ENCODE peak calls at places on chromosome 6, in ten cellular contexts. Z, S, D, C, B, M, X, Y, L and F are unnamed samples.

GRCh38 chr6:88655586-88655985 is 307.8 kb downstream of the RNGTT start:
- DNase-seq in D (no peak), M (no peak), S (no peak), C (no peak), B (no peak), Y (no peak), X (no peak), L (no peak), Z (no peak), F (no peak)

GRCh38 chr6:127182501-127182900 is 64.0 kb downstream of the RSPO3 start:
- DNase-seq in Z (no peak), L (no peak), D (peak), Y (no peak), S (no peak), B (no peak), M (no peak), C (no peak), X (no peak), F (peak)

GRCh38 chr6:33815854-33816253 is 12.1 kb upstream of the MLN start:
- DNase-seq in M (no peak), B (no peak), Z (no peak), L (peak), Y (no peak), S (no peak), X (no peak), D (no peak), C (peak), F (peak)

GRCh38 chr6:41637179-41638001 is 878 bp upstream of the MDFI start:
- DNase-seq in X (no peak), L (no peak), S (no peak), Y (no peak), C (peak), D (no peak), Z (no peak), M (peak), B (no peak), F (no peak)

GRCh38 chr6:161054876-161055275 is 63.3 kb downstream of the MAP3K4 start:
- DNase-seq in X (peak), Z (no peak), L (no peak), C (peak), S (no peak), Y (no peak), B (no peak), M (no peak), D (no peak), F (no peak)

GRCh38 chr6:79762370-79762769 is 131.2 kb downstream of the SH3BGRL2 start:
- DNase-seq in B (no peak), C (peak), X (peak), M (no peak), D (no peak), Z (no peak), Y (no peak), L (no peak), S (no peak), F (no peak)

GRCh38 chr6:148509152-148509571 is 166.5 kb downstream of the SASH1 start:
- DNase-seq in Z (no peak), X (no peak), B (no peak), M (no peak), L (no peak), C (no peak), D (no peak), Y (no peak), S (no peak), F (peak)

GRCh38 chr6:48117246-48117645 is 6.2 kb upstream of the PTCHD4 start:
- DNase-seq in C (no peak), M (no peak), L (no peak), Y (no peak), Z (no peak), S (no peak), X (no peak), D (no peak), B (no peak), F (no peak)

GRCh38 chr6:138944412-138944811 is 43.6 kb downstream of the REPS1 start:
- DNase-seq in X (peak), L (no peak), Y (no peak), B (peak), S (no peak), Z (no peak), M (no peak), D (peak), C (peak), F (peak)

GRCh38 chr6:111550953-111551352 is 54.7 kb downstream of the TRAF3IP2 start:
- DNase-seq in C (no peak), B (no peak), Y (no peak), S (no peak), Z (no peak), M (no peak), L (no peak), D (no peak), X (no peak), F (no peak)

GRCh38 chr6:33570806-33571636 is 9.1 kb downstream of the BAK1 start:
- DNase-seq in Z (peak), B (no peak), D (peak), S (peak), L (peak), X (no peak), M (peak), Y (peak), C (peak), F (peak)

GRCh38 chr6:108798672-108799355 is 49.4 kb upstream of the ARMC2 start:
- DNase-seq in L (peak), D (no peak), S (no peak), Y (no peak), C (no peak), B (no peak), M (peak), Z (peak), X (no peak), F (peak)

GRCh38 chr6:111080713-111081112 is 6.6 kb upstream of the SLC16A10 start:
- DNase-seq in M (peak), L (no peak), Y (no peak), X (peak), D (no peak), Z (no peak), C (peak), B (peak), S (no peak), F (no peak)

GRCh38 chr6:89071036-89071435 is 9.5 kb upstream of the PNRC1 start:
- DNase-seq in M (no peak), L (no peak), Z (no peak), S (no peak), Y (no peak), X (no peak), B (no peak), C (no peak), D (no peak), F (no peak)

GRCh38 chr6:125787791-125788190 is 3.0 kb upstream of the NCOA7 start:
- DNase-seq in Y (no peak), S (no peak), X (no peak), D (no peak), B (no peak), M (peak), Z (no peak), C (peak), L (no peak), F (peak)

GRCh38 chr6:4102687-4103244 is 23.8 kb upstream of the FAM217A start:
- DNase-seq in B (no peak), S (no peak), X (no peak), M (peak), D (no peak), Y (no peak), C (no peak), Z (no peak), L (no peak), F (no peak)

GRCh38 chr6:76708641-76709331 is 636.3 kb upstream of the IMPG1 start:
- DNase-seq in Z (no peak), Y (no peak), C (no peak), M (no peak), X (no peak), B (no peak), D (no peak), S (no peak), L (no peak), F (no peak)

GRCh38 chr6:11288065-11288464 is 55.6 kb upstream of the NEDD9 start:
- DNase-seq in M (peak), Y (peak), B (no peak), S (no peak), L (peak), Z (no peak), X (no peak), D (no peak), C (no peak), F (no peak)

GRCh38 chr6:18148304-18149025 is 6.4 kb downstream of the TPMT start:
- DNase-seq in B (no peak), Z (no peak), X (peak), L (no peak), Y (no peak), S (peak), C (peak), D (peak), M (no peak), F (peak)

GRCh38 chr6:97958143-97958542 is 675.1 kb upstream of the MMS22L start:
- DNase-seq in B (no peak), Z (no peak), L (peak), S (no peak), M (no peak), X (peak), C (peak), Y (no peak), D (no peak), F (peak)

GRCh38 chr6:137692806-137693205 is 174.3 kb upstream of the TNFAIP3 start:
- DNase-seq in Y (no peak), L (no peak), C (peak), Z (no peak), M (no peak), B (no peak), X (peak), S (no peak), D (peak), F (no peak)

GRCh38 chr6:3308106-3308505 is 49.4 kb downstream of the PSMG4 start:
- DNase-seq in Z (no peak), B (no peak), D (no peak), C (no peak), X (no peak), L (no peak), S (no peak), Y (no peak), M (no peak), F (no peak)

GRCh38 chr6:169536446-169537170 is 165.2 kb downstream of the WDR27 start:
- DNase-seq in X (peak), Z (no peak), M (no peak), S (no peak), L (no peak), C (peak), B (peak), Y (no peak), D (peak), F (peak)

GRCh38 chr6:18707714-18708439 is 320.7 kb downstream of the RNF144B start:
- DNase-seq in Y (no peak), S (no peak), X (no peak), L (no peak), Z (no peak), B (no peak), D (no peak), C (no peak), M (no peak), F (no peak)

GRCh38 chr6:138405816-138406403 is 1.9 kb downstream of the HEBP2 start:
- DNase-seq in B (no peak), S (no peak), M (no peak), X (no peak), C (no peak), Y (no peak), D (no peak), Z (no peak), L (no peak), F (no peak)

GRCh38 chr6:90355965-90356364 is 59.3 kb upstream of the BACH2 start:
- DNase-seq in Z (peak), L (no peak), C (no peak), M (peak), Y (no peak), B (no peak), D (no peak), S (no peak), X (no peak), F (no peak)

GRCh38 chr6:121223212-121223611 is 111.1 kb downstream of the TBC1D32 start:
- DNase-seq in S (no peak), X (peak), M (no peak), C (no peak), Z (no peak), D (no peak), L (no peak), Y (no peak), B (no peak), F (no peak)

GRCh38 chr6:78995946-78996345 is 82.1 kb downstream of the PHIP start:
- DNase-seq in Y (no peak), L (no peak), S (no peak), D (no peak), X (peak), Z (no peak), M (no peak), B (no peak), C (peak), F (peak)

GRCh38 chr6:4819706-4820283 is 43.6 kb downstream of the CDYL start:
- DNase-seq in Z (no peak), D (peak), C (peak), X (no peak), S (no peak), L (no peak), Y (no peak), B (no peak), M (no peak), F (no peak)

GRCh38 chr6:163935158-163935762 is 520.7 kb downstream of the QKI start:
- DNase-seq in X (peak), Y (no peak), B (no peak), D (no peak), M (no peak), L (no peak), Z (no peak), C (no peak), S (no peak), F (no peak)

GRCh38 chr6:11714116-11714797 is 64.3 kb downstream of the ADTRP start:
- DNase-seq in L (no peak), D (no peak), C (no peak), X (no peak), S (no peak), Y (no peak), B (no peak), Z (no peak), M (no peak), F (no peak)

GRCh38 chr6:144912474-144912873 is 627.3 kb downstream of the UTRN start:
- DNase-seq in Z (no peak), M (no peak), D (peak), B (peak), C (peak), X (peak), Y (no peak), L (no peak), S (no peak), F (peak)

GRCh38 chr6:168035098-168035660 is 37.7 kb downstream of the KIF25 start:
- DNase-seq in M (peak), D (peak), X (no peak), B (peak), Y (peak), L (peak), Z (peak), S (peak), C (peak), F (peak)

GRCh38 chr6:69647726-69648125 is 149.1 kb downstream of the LMBRD1 start:
- DNase-seq in M (no peak), L (no peak), X (peak), Z (no peak), S (no peak), D (no peak), B (no peak), C (peak), Y (no peak), F (peak)

GRCh38 chr6:110358536-110359148 is 493 bp upstream of the METTL24 start:
- DNase-seq in Y (no peak), B (no peak), X (no peak), M (no peak), C (no peak), D (no peak), Z (no peak), L (no peak), S (no peak), F (no peak)

DNA sequence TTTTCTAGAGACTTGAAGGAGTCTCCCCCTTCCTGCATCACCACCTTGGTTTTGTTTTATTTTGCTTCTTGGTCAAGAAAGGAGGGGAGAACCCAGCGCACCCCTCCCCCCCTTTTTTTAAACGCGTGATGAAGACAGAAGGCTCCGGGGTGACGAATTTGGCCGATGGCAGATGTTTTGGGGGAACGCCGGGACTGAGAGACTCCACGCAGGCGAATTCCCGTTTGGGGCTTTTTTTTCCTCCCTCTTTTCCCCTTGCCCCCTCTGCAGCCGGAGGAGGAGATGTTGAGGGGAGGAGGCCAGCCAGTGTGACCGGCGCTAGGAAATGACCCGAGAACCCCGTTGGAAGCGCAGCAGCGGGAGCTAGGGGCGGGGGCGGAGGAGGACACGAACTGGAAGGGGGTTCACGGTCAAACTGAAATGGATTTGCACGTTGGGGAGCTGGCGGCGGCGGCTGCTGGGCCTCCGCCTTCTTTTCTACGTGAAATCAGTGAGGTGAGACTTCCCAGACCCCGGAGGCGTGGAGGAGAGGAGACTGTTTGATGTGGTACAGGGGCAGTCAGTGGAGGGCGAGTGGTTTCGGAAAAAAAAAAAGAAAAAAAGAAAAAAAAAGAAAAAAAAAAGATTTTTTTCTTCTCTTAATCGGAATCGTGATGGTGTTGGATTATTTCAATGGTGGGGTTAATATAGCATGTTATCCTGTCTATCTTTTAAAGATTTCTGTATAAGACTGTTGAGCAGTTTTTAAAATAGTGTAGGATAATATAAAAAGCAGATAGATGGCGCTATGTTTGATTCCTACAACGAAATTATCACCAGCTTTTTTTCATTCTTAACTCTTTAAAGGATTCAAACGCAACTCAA is 3.1 kb downstream of the SOX4 start:
- DNase-seq in B (no peak), L (peak), Z (peak), Y (peak), C (peak), D (peak), S (peak), X (peak), M (peak), F (peak)
- TF ChIP-seq CTCF in B (no peak), L (peak), Z (peak), Y (peak), C (peak), D (peak), S (peak), X (peak), M (no peak), F (peak)

GRCh38 chr6:51526049-51526448 is 561.4 kb downstream of the PKHD1 start:
- DNase-seq in M (no peak), S (no peak), C (no peak), B (no peak), X (no peak), Z (no peak), L (no peak), Y (no peak), D (no peak), F (no peak)

GRCh38 chr6:51531623-51532022 is 555.8 kb downstream of the PKHD1 start:
- DNase-seq in B (no peak), X (no peak), S (no peak), M (no peak), D (no peak), L (no peak), Z (no peak), C (no peak), Y (no peak), F (no peak)

GRCh38 chr6:51529240-51529639 is 558.2 kb downstream of the PKHD1 start:
- DNase-seq in S (no peak), M (no peak), Y (no peak), L (no peak), B (no peak), C (peak), X (peak), Z (no peak), D (no peak), F (no peak)

GRCh38 chr6:51526922-51527321 is 560.5 kb downstream of the PKHD1 start:
- DNase-seq in C (no peak), L (no peak), D (no peak), X (no peak), Y (no peak), B (no peak), S (no peak), M (no peak), Z (no peak), F (no peak)

GRCh38 chr6:51528556-51528955 is 558.9 kb downstream of the PKHD1 start:
- DNase-seq in S (no peak), C (peak), L (no peak), B (no peak), D (no peak), X (peak), M (no peak), Y (no peak), Z (no peak), F (no peak)
- H3K4me3 ChIP-seq in S (no peak), C (no peak), L (no peak), B (no peak), D (no peak), X (no peak), M (no peak), Y (no peak), Z (no peak), F (no peak)

DNA sequence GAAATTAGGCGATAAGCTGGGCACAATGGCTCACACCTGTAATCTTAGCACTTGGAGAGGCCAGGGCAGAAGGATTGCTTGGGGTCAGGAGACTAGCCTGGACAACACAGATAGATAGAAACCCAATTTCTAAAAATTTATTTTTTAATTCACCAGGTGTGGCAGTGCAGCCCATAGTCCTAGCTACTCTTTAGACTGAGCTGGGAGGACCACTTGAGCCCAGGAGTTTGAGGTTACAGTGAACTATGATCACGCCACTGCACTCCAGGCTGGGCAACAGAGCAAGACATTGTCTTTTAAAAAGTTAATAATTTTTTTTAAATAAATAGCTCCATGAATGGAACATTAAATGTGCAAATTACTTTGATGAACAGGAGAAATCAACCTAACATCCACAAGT is 8.2 kb downstream of the ZNF318 start:
- DNase-seq in X (no peak), Z (no peak), D (no peak), S (no peak), Y (no peak), M (no peak), L (no peak), C (no peak), B (no peak), F (no peak)
- TF ChIP-seq CTCF in X (no peak), Z (no peak), D (no peak), S (no peak), Y (no peak), M (no peak), L (no peak), C (no peak), B (no peak), F (no peak)

DNA sequence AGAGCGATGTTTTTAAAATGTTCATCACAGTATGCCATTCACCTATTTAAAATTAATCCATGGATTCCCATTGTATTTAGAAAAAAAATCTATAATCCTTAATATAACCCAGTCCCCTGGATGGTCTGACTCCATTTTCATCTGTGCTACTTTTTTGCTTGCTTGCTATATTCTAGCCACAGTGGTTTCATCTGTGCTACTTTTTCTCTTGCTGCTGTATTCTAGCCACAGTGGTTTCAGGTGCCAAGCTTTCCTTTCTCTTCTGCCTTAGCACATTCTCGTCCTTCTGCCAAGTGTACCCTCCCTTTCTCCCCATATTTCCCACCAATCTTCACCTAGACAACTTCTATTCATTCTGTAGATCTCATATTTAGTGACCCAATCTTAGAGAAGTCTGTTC is 33.3 kb upstream of the SOX4 start:
- DNase-seq in Z (no peak), D (no peak), B (no peak), C (no peak), Y (no peak), X (no peak), S (no peak), L (no peak), M (no peak), F (no peak)
- H3K4me3 ChIP-seq in Z (no peak), D (no peak), B (no peak), C (no peak), Y (no peak), X (no peak), S (no peak), L (no peak), M (no peak), F (no peak)

GRCh38 chr6:13574149-13574570 is 241 bp upstream of the SIRT5 start:
- DNase-seq in D (peak), Z (peak), B (peak), S (peak), X (peak), C (peak), L (peak), Y (peak), M (peak), F (peak)
- TF ChIP-seq CTCF in D (peak), Z (peak), B (peak), S (peak), X (peak), C (peak), L (peak), Y (peak), M (no peak), F (peak)